ENCODE peak calls at places on chromosomes 6 and 20, in five cellular contexts. C is bronchial epithelial cell; I is MCF 10A; G is cardiac muscle cell; F is naive thymus-derived CD8-positive, alpha-beta T cell. U is an unnamed sample.

GRCh38 chr20:24470031-24470781 is 777 bp downstream of the SYNDIG1 start:
- DNase-seq in C (no peak), I (no peak), G (peak; percentile 54), F (no peak), U (no peak)

GRCh38 chr6:64330694-64331309 is 695.2 kb downstream of the PHF3 start:
- DNase-seq in C (peak; percentile 47), I (peak; percentile 74), G (peak; percentile 83), F (no peak), U (peak; percentile 39)

GRCh38 chr6:85460154-85460950 is 10.5 kb downstream of the NT5E start:
- DNase-seq in C (no peak), I (no peak), G (no peak), F (no peak), U (no peak)

GRCh38 chr20:45070932-45071632 is 29.8 kb downstream of the KCNS1 start:
- DNase-seq in C (peak; percentile 85), I (peak; percentile 76), G (no peak), F (no peak), U (no peak)

GRCh38 chr6:166582258-166582657 is 4.2 kb downstream of the RAMACL start:
- DNase-seq in C (no peak), I (no peak), G (no peak), F (no peak), U (no peak)

GRCh38 chr6:42387336-42387735 is 64.4 kb downstream of the TRERF1 start:
- DNase-seq in C (no peak), I (no peak), G (no peak), F (no peak), U (no peak)

GRCh38 chr6:154460306-154461071 is 50.0 kb downstream of the CNKSR3 start:
- DNase-seq in C (peak; percentile 54), I (peak; percentile 74), G (no peak), F (no peak), U (no peak)

GRCh38 chr6:16922282-16922681 is 161.0 kb upstream of the ATXN1 start:
- DNase-seq in C (no peak), I (no peak), G (no peak), F (no peak), U (no peak)

GRCh38 chr20:52275243-52275817 is 83.8 kb upstream of the ZFP64 start:
- DNase-seq in C (no peak), I (no peak), G (no peak), F (no peak), U (no peak)

GRCh38 chr6:51531623-51532022 is 555.8 kb downstream of the PKHD1 start:
- DNase-seq in C (no peak), I (no peak), G (no peak), F (no peak), U (no peak)

GRCh38 chr20:58463231-58463630 is 52.0 kb downstream of the APCDD1L start:
- DNase-seq in C (no peak), I (no peak), G (no peak), F (no peak), U (no peak)

GRCh38 chr20:58923117-58923712 is 57.8 kb upstream of the NELFCD start:
- DNase-seq in C (no peak), I (peak; percentile 4), G (no peak), F (no peak), U (no peak)

GRCh38 chr20:41391587-41392001 is 25.0 kb upstream of the EMILIN3 start:
- DNase-seq in C (peak; percentile 76), I (no peak), G (peak; percentile 40), F (no peak), U (no peak)

GRCh38 chr6:89940225-89941027 is 46.2 kb downstream of the GJA10 start:
- DNase-seq in C (peak; percentile 80), I (peak; percentile 80), G (peak; percentile 70), F (peak; percentile 56), U (peak; percentile 81)

GRCh38 chr6:51013376-51013775 is 194.7 kb downstream of the TFAP2B start:
- DNase-seq in C (no peak), I (no peak), G (no peak), F (no peak), U (no peak)

GRCh38 chr20:44596010-44596409 is 13.6 kb downstream of the PKIG start:
- DNase-seq in C (peak; percentile 69), I (no peak), G (no peak), F (no peak), U (no peak)

GRCh38 chr6:106470316-106470715 is 109.8 kb downstream of the CRYBG1 start:
- DNase-seq in C (no peak), I (peak; percentile 15), G (no peak), F (no peak), U (no peak)

GRCh38 chr20:46158476-46158987 is 40.4 kb downstream of the CD40 start:
- DNase-seq in C (no peak), I (no peak), G (no peak), F (no peak), U (no peak)

GRCh38 chr6:45587229-45588060 is 209.7 kb upstream of the SUPT3H start:
- DNase-seq in C (peak; percentile 82), I (no peak), G (no peak), F (no peak), U (no peak)

GRCh38 chr20:37384683-37385174 is 38.8 kb downstream of the SRC start:
- DNase-seq in C (no peak), I (peak; percentile 38), G (peak; percentile 74), F (peak; percentile 71), U (peak; percentile 60)

GRCh38 chr6:29589423-29590048 is 4.6 kb downstream of the OR2H2 start:
- DNase-seq in C (peak; percentile 46), I (peak; percentile 65), G (peak; percentile 60), F (peak; percentile 27), U (peak; percentile 20)

GRCh38 chr20:1813101-1813529 is 82.1 kb upstream of the SIRPA start:
- DNase-seq in C (peak; percentile 52), I (peak; percentile 83), G (no peak), F (no peak), U (peak; percentile 59)

GRCh38 chr6:149872233-149872632 is 8.1 kb upstream of the LRP11 start:
- DNase-seq in C (no peak), I (no peak), G (no peak), F (no peak), U (no peak)

GRCh38 chr6:24899647-24900325 is 36.0 kb downstream of the RIPOR2 start:
- DNase-seq in C (no peak), I (no peak), G (no peak), F (no peak), U (no peak)

GRCh38 chr20:34364013-34364382 is 925 bp downstream of the ITCH start:
- DNase-seq in C (peak; percentile 23), I (peak; percentile 37), G (peak; percentile 44), F (no peak), U (no peak)

GRCh38 chr6:137202078-137202477 is 17.1 kb downstream of the IFNGR1 start:
- DNase-seq in C (no peak), I (no peak), G (peak; percentile 12), F (no peak), U (no peak)

GRCh38 chr6:135180458-135181332 is at the start of gene MYB:
- DNase-seq in C (peak; percentile 35), I (peak; percentile 62), G (peak; percentile 73), F (peak; percentile 66), U (peak; percentile 21)

GRCh38 chr6:87936065-87936464 is 111.6 kb upstream of the SPACA1 start:
- DNase-seq in C (no peak), I (no peak), G (no peak), F (no peak), U (no peak)

GRCh38 chr6:19664878-19665715 is 172.1 kb upstream of the ID4 start:
- DNase-seq in C (no peak), I (no peak), G (no peak), F (no peak), U (no peak)